ENCODE peak calls at places on chromosomes 5 and 9, in ten cellular contexts. K is H7, C is T-helper 2 cell, W is adrenal gland, H is NCI-H1417, B is HepG2, M is mucosa of gallbladder, I is fibroblast of lung, F is KBM-7, S is COR-L47. G is an unnamed sample.

GRCh38 chr5:159003045-159004030 is 96.4 kb downstream of the EBF1 start:
- DNase-seq in K (no peak), C (no peak), W (no peak), H (no peak), B (no peak), M (no peak), I (peak), F (peak), S (no peak), G (no peak)

GRCh38 chr9:89093201-89093600 is 85.4 kb downstream of the SHC3 start:
- DNase-seq in K (no peak), C (no peak), W (no peak), H (no peak), B (no peak), M (no peak), I (no peak), F (no peak), S (no peak), G (no peak)

GRCh38 chr5:945691-946541 is 53.2 kb downstream of the TRIP13 start:
- DNase-seq in K (peak), C (no peak), W (no peak), H (peak), B (no peak), M (no peak), I (no peak), F (no peak), S (peak), G (no peak)

GRCh38 chr5:69300537-69301203 is 31.9 kb downstream of the CCDC125 start:
- DNase-seq in K (no peak), C (no peak), W (no peak), H (no peak), B (no peak), M (no peak), I (no peak), F (no peak), S (no peak), G (no peak)

GRCh38 chr5:154202379-154203260 is 12.1 kb downstream of the GALNT10 start:
- DNase-seq in K (peak), C (no peak), W (no peak), H (no peak), B (no peak), M (no peak), I (no peak), F (no peak), S (peak), G (peak)

GRCh38 chr5:35478856-35479682 is 138.6 kb upstream of the SPEF2 start:
- DNase-seq in K (no peak), C (no peak), W (no peak), H (no peak), B (peak), M (no peak), I (peak), F (peak), S (no peak), G (no peak)

GRCh38 chr5:95988877-95989276 is 27.2 kb upstream of the ELL2 start:
- DNase-seq in K (no peak), C (no peak), W (no peak), H (no peak), B (peak), M (no peak), I (no peak), F (no peak), S (no peak), G (no peak)

GRCh38 chr9:111948958-111949357 is 52.3 kb downstream of the UGCG start:
- DNase-seq in K (no peak), C (no peak), W (no peak), H (no peak), B (no peak), M (no peak), I (no peak), F (no peak), S (no peak), G (no peak)

GRCh38 chr9:93464395-93464794 is 11.0 kb upstream of the FAM120AOS start:
- DNase-seq in K (no peak), C (no peak), W (no peak), H (no peak), B (no peak), M (no peak), I (no peak), F (peak), S (no peak), G (no peak)

GRCh38 chr5:157506981-157507780 is 47.2 kb downstream of the NIPAL4 start:
- DNase-seq in K (no peak), C (no peak), W (no peak), H (no peak), B (no peak), M (no peak), I (peak), F (no peak), S (no peak), G (no peak)

GRCh38 chr9:132260846-132261245 is 93.9 kb downstream of the SETX start:
- DNase-seq in K (no peak), C (no peak), W (no peak), H (no peak), B (no peak), M (no peak), I (no peak), F (no peak), S (no peak), G (no peak)

GRCh38 chr9:72428329-72428728 is 63.3 kb upstream of the ZFAND5 start:
- DNase-seq in K (no peak), C (no peak), W (no peak), H (no peak), B (no peak), M (no peak), I (peak), F (no peak), S (no peak), G (no peak)

GRCh38 chr5:68432682-68433081 is 217.1 kb downstream of the PIK3R1 start:
- DNase-seq in K (no peak), C (no peak), W (no peak), H (no peak), B (no peak), M (peak), I (no peak), F (no peak), S (no peak), G (peak)

GRCh38 chr9:68847765-68848164 is 142.7 kb downstream of the PIP5K1B start:
- DNase-seq in K (no peak), C (no peak), W (no peak), H (no peak), B (no peak), M (no peak), I (no peak), F (no peak), S (no peak), G (no peak)

GRCh38 chr5:116731432-116731831 is 156.8 kb upstream of the SEMA6A start:
- DNase-seq in K (no peak), C (no peak), W (no peak), H (no peak), B (no peak), M (no peak), I (no peak), F (no peak), S (no peak), G (no peak)